ENCODE peak calls at places on chromosomes 3 and 15, in ten cellular contexts. K is AG10803; X is heart right ventricle; S is AG09309; I is left cardiac atrium; L is pancreas; D is 8988T; F is stimulated activated CD4-positive, alpha-beta T cell treated with anti-CD3 and anti-CD28 coated beads, Interleukin-2, amount 100 ng/mL, for 24 hours; W is kidney; V is GM04504. U is an unnamed sample.
A peak's percentile ranks its signal among the peaks of the same experiment; 100 is the strongest.

GRCh38 chr3:45082139-45082538 is 56.0 kb downstream of the CLEC3B start:
- DNase-seq in K (peak; percentile 81), X (no peak), S (no peak), I (no peak), L (no peak), D (no peak), F (no peak), W (no peak), V (peak; percentile 55), U (no peak)

GRCh38 chr3:6266135-6266534 is 594.8 kb upstream of the GRM7 start:
- DNase-seq in K (no peak), X (no peak), S (no peak), I (no peak), L (no peak), D (no peak), F (no peak), W (no peak), V (no peak), U (no peak)

GRCh38 chr15:37056168-37056893 is 44.0 kb downstream of the MEIS2 start:
- DNase-seq in K (no peak), X (peak; percentile 47), S (no peak), I (peak; percentile 65), L (no peak), D (no peak), F (no peak), W (peak; percentile 85), V (no peak), U (no peak)

GRCh38 chr3:36846406-36846805 is 82.1 kb upstream of the DCLK3 start:
- DNase-seq in K (no peak), X (no peak), S (no peak), I (no peak), L (no peak), D (no peak), F (no peak), W (no peak), V (no peak), U (no peak)

GRCh38 chr3:154229217-154229590 is 95.1 kb downstream of the DHX36 start:
- DNase-seq in K (no peak), X (no peak), S (no peak), I (no peak), L (no peak), D (no peak), F (no peak), W (no peak), V (no peak), U (no peak)

GRCh38 chr15:75718326-75718725 is 5.7 kb upstream of the CSPG4 start:
- DNase-seq in K (peak; percentile 77), X (no peak), S (no peak), I (no peak), L (no peak), D (no peak), F (no peak), W (no peak), V (peak; percentile 52), U (no peak)

GRCh38 chr3:89315750-89316149 is 208.3 kb downstream of the EPHA3 start:
- DNase-seq in K (no peak), X (no peak), S (no peak), I (no peak), L (no peak), D (no peak), F (no peak), W (no peak), V (no peak), U (no peak)

GRCh38 chr3:194069421-194070219 is 66.3 kb upstream of the HES1 start:
- DNase-seq in K (peak; percentile 83), X (no peak), S (peak; percentile 49), I (no peak), L (no peak), D (no peak), F (no peak), W (no peak), V (no peak), U (no peak)

GRCh38 chr3:6644070-6644929 is 216.6 kb upstream of the GRM7 start:
- DNase-seq in K (no peak), X (no peak), S (no peak), I (no peak), L (no peak), D (no peak), F (no peak), W (no peak), V (no peak), U (no peak)

GRCh38 chr3:128573707-128574162 is 76.9 kb downstream of the RPN1 start:
- DNase-seq in K (no peak), X (peak; percentile 61), S (no peak), I (peak; percentile 62), L (no peak), D (no peak), F (no peak), W (no peak), V (no peak), U (no peak)

GRCh38 chr3:54988302-54989022 is 60.6 kb upstream of the LRTM1 start:
- DNase-seq in K (peak; percentile 94), X (no peak), S (peak; percentile 66), I (peak; percentile 67), L (no peak), D (no peak), F (no peak), W (no peak), V (peak; percentile 72), U (no peak)

GRCh38 chr15:41695750-41696436 is 35.7 kb downstream of the MGA start:
- DNase-seq in K (no peak), X (no peak), S (no peak), I (no peak), L (no peak), D (no peak), F (peak; percentile 26), W (no peak), V (no peak), U (peak; percentile 43)

GRCh38 chr3:23258110-23258509 is 55.0 kb downstream of the UBE2E2 start:
- DNase-seq in K (no peak), X (no peak), S (no peak), I (no peak), L (no peak), D (no peak), F (no peak), W (no peak), V (no peak), U (no peak)

GRCh38 chr3:165839296-165840076 is 2.3 kb upstream of the BCHE start:
- DNase-seq in K (no peak), X (no peak), S (no peak), I (no peak), L (no peak), D (no peak), F (no peak), W (no peak), V (no peak), U (no peak)

GRCh38 chr3:36907911-36908646 is 36.8 kb downstream of the TRANK1 start:
- DNase-seq in K (peak; percentile 44), X (peak; percentile 33), S (no peak), I (peak; percentile 62), L (peak; percentile 24), D (peak; percentile 58), F (peak; percentile 62), W (peak; percentile 78), V (no peak), U (peak; percentile 67)

GRCh38 chr3:23046536-23046935 is 156.6 kb upstream of the UBE2E2 start:
- DNase-seq in K (no peak), X (no peak), S (no peak), I (no peak), L (no peak), D (no peak), F (no peak), W (no peak), V (no peak), U (no peak)

GRCh38 chr15:33746203-33746602 is 222.1 kb upstream of the CHRM5 start:
- DNase-seq in K (no peak), X (no peak), S (no peak), I (no peak), L (no peak), D (no peak), F (no peak), W (no peak), V (no peak), U (no peak)

GRCh38 chr3:195820901-195821300 is 9.2 kb upstream of the MUC4 start:
- DNase-seq in K (no peak), X (no peak), S (no peak), I (no peak), L (no peak), D (no peak), F (no peak), W (peak; percentile 53), V (no peak), U (no peak)